ENCODE peak calls at places on chromosomes 11 and 22, in nine cellular contexts. C is kidney, W is tibial nerve, G is cardiac fibroblast, D is ascending aorta, A is astrocyte of the cerebellum, R is neural progenitor cell, E is foreskin fibroblast, P is cardiac muscle cell. V is an unnamed sample.

GRCh38 chr11:1842149-1843097 is 3.6 kb downstream of the TNNI2 start:
- DNase-seq in P (no peak), D (no peak), C (peak; percentile 78), A (no peak), R (no peak), G (no peak), E (no peak), W (no peak), V (no peak)

GRCh38 chr11:9765320-9766101 is 101.6 kb downstream of the SWAP70 start:
- DNase-seq in W (peak; percentile 42), P (peak; percentile 97), R (peak; percentile 25), G (peak; percentile 98), A (peak; percentile 84), E (peak; percentile 91), C (peak; percentile 87), D (no peak), V (peak; percentile 89)

GRCh38 chr11:134513585-134514120 is 101.6 kb upstream of the B3GAT1 start:
- DNase-seq in P (no peak), W (no peak), G (no peak), E (no peak), A (no peak), D (no peak), R (no peak), C (peak; percentile 55), V (no peak)

GRCh38 chr11:117535201-117535869 is 207.7 kb downstream of the CEP164 start:
- DNase-seq in A (no peak), E (no peak), R (no peak), W (peak; percentile 55), D (no peak), P (no peak), C (peak; percentile 87), G (no peak), V (no peak)

GRCh38 chr11:111911563-111912401 is at the start of gene CRYAB:
- DNase-seq in A (peak; percentile 27), R (peak; percentile 34), C (peak; percentile 97), P (peak; percentile 79), W (peak; percentile 85), E (peak; percentile 82), D (peak; percentile 90), G (peak; percentile 92), V (peak; percentile 36)

GRCh38 chr11:73404048-73404447 is 27.8 kb downstream of the RELT start:
- DNase-seq in E (peak; percentile 41), P (peak; percentile 80), R (peak; percentile 61), C (no peak), G (peak; percentile 80), D (no peak), W (peak; percentile 71), A (no peak), V (no peak)

GRCh38 chr11:8932564-8933180 is at the start of gene C11orf16:
- DNase-seq in P (no peak), D (no peak), C (no peak), G (no peak), A (no peak), E (no peak), W (no peak), R (no peak), V (no peak)

GRCh38 chr11:27571151-27571840 is 64.7 kb upstream of the LIN7C start:
- DNase-seq in R (no peak), G (peak; percentile 53), E (peak; percentile 39), D (no peak), A (peak; percentile 70), C (no peak), W (no peak), P (peak; percentile 64), V (peak; percentile 43)

GRCh38 chr11:13114566-13115465 is 105.7 kb downstream of the RASSF10 start:
- DNase-seq in P (no peak), A (no peak), E (no peak), C (no peak), G (no peak), W (no peak), D (no peak), R (peak; percentile 91), V (no peak)

GRCh38 chr22:50443202-50443601 is 31.6 kb downstream of the SBF1 start:
- DNase-seq in W (no peak), C (peak; percentile 73), P (no peak), A (no peak), E (no peak), R (no peak), G (no peak), D (peak; percentile 5), V (no peak)

GRCh38 chr22:34070051-34070450 is 149.8 kb upstream of the LARGE1 start:
- DNase-seq in D (no peak), C (no peak), A (no peak), E (no peak), R (no peak), P (no peak), G (no peak), W (no peak), V (no peak)

GRCh38 chr11:121095561-121095960 is 5.5 kb upstream of the TECTA start:
- DNase-seq in P (no peak), G (no peak), D (no peak), A (no peak), R (no peak), E (no peak), W (no peak), C (no peak), V (no peak)

GRCh38 chr11:27468643-27469332 is 3.8 kb downstream of the LGR4 start:
- DNase-seq in W (no peak), R (peak; percentile 36), C (no peak), A (no peak), P (no peak), G (peak; percentile 31), D (no peak), E (peak; percentile 64), V (no peak)

GRCh38 chr22:50695421-50696250 is 23.0 kb downstream of the SHANK3 start:
- DNase-seq in R (no peak), G (no peak), W (no peak), P (no peak), D (no peak), E (no peak), C (peak; percentile 44), A (no peak), V (no peak)

GRCh38 chr11:76752321-76753175 is 30.6 kb upstream of the TSKU start:
- DNase-seq in D (peak; percentile 65), A (no peak), G (peak; percentile 93), R (no peak), P (peak; percentile 93), E (peak; percentile 86), W (peak; percentile 87), C (peak; percentile 90), V (peak; percentile 85)

GRCh38 chr22:39384750-39385480 is 14.7 kb upstream of the TAB1 start:
- DNase-seq in G (peak; percentile 28), R (peak; percentile 71), W (no peak), P (peak; percentile 35), E (no peak), A (no peak), D (no peak), C (no peak), V (no peak)

GRCh38 chr11:34890089-34890488 is 26.1 kb downstream of the APIP start:
- DNase-seq in W (no peak), P (peak; percentile 28), C (no peak), G (peak; percentile 15), E (no peak), R (no peak), D (no peak), A (no peak), V (no peak)

GRCh38 chr11:84655729-84656128 is 971.4 kb downstream of the DLG2 start:
- DNase-seq in W (no peak), D (no peak), R (no peak), C (no peak), E (no peak), A (no peak), P (no peak), G (no peak), V (no peak)

GRCh38 chr22:41799486-41800347 is 762 bp upstream of the CCDC134 start:
- DNase-seq in W (peak; percentile 18), P (peak; percentile 31), G (peak; percentile 24), E (peak; percentile 15), A (peak; percentile 4), D (no peak), C (peak; percentile 79), R (peak; percentile 39), V (no peak)

GRCh38 chr11:64224151-64224890 is 1.7 kb downstream of the TRPT1 start:
- DNase-seq in R (no peak), E (no peak), P (no peak), C (peak; percentile 80), W (no peak), D (no peak), G (no peak), A (no peak), V (no peak)
- H3K4me3 ChIP-seq in R (no peak overlapping the region), E (no peak overlapping the region), P (no peak overlapping the region), C (no peak overlapping the region), W (no peak overlapping the region), D (no peak overlapping the region), G (no peak overlapping the region), A (no peak overlapping the region), V (no peak overlapping the region)

GRCh38 chr11:60131943-60132342 is 43.5 kb downstream of the MS4A2 start:
- DNase-seq in W (no peak), C (no peak), D (no peak), E (no peak), R (no peak), A (no peak), G (no peak), P (no peak), V (no peak)

GRCh38 chr11:60127311-60127811 is 38.9 kb downstream of the MS4A2 start:
- DNase-seq in G (no peak), W (no peak), D (no peak), C (no peak), A (no peak), E (no peak), P (no peak), R (no peak), V (no peak)

GRCh38 chr11:60128376-60128775 is 39.9 kb downstream of the MS4A2 start:
- DNase-seq in E (no peak), W (no peak), D (no peak), G (no peak), R (no peak), C (no peak), A (no peak), P (no peak), V (no peak)

GRCh38 chr11:60129853-60130252 is 41.4 kb downstream of the MS4A2 start:
- DNase-seq in W (no peak), G (no peak), E (no peak), A (no peak), R (no peak), C (no peak), P (no peak), D (no peak), V (no peak)

GRCh38 chr11:60130496-60130895 is 42.0 kb downstream of the MS4A2 start:
- DNase-seq in E (no peak), R (peak; percentile 69), D (no peak), C (no peak), G (peak; percentile 0), A (no peak), P (peak; percentile 3), W (no peak), V (no peak)
- TF ChIP-seq CTCF in E (no peak), R (peak; percentile 57), D (no peak), C (peak; percentile 21), G (no peak), A (no peak), P (no peak), W (no peak), V (no peak)

GRCh38 chr11:122098223-122098980 is 17.6 kb downstream of the BLID start:
- DNase-seq in C (no peak), G (no peak), D (no peak), E (no peak), W (no peak), R (no peak), P (no peak), A (no peak), V (no peak)
- H3K4me3 ChIP-seq in C (no peak overlapping the region), G (peak overlapping the region; percentile 63), D (peak overlapping the region; percentile 71), E (peak overlapping the region; percentile 93), W (peak overlapping the region; percentile 44), R (no peak overlapping the region), P (peak overlapping the region; percentile 61), A (peak overlapping the region; percentile 79), V (peak overlapping the region; percentile 59)

GRCh38 chr11:68146704-68147474 is 25.7 kb upstream of the CHKA start:
- DNase-seq in A (no peak), C (no peak), R (no peak), D (no peak), E (peak; percentile 38), G (peak; percentile 61), P (peak; percentile 58), W (no peak), V (no peak)
- TF ChIP-seq CTCF in A (no peak), C (no peak), R (no peak), D (no peak), E (no peak), G (no peak), P (no peak), W (no peak), V (no peak)